ENCODE peak calls at places on chromosome 6, in four cellular contexts. Z, E, M and C are unnamed samples.
A peak's percentile ranks its signal among the peaks of the same experiment; 100 is the strongest.

GRCh38 chr6:64895945-64896344 is 811.1 kb downstream of the EYS start:
- DNase-seq in Z (no peak), E (no peak), M (no peak), C (no peak)

GRCh38 chr6:130517444-130517931 is 151.7 kb downstream of the TMEM200A start:
- DNase-seq in Z (peak; percentile 49), E (no peak), M (no peak), C (peak; percentile 42)

GRCh38 chr6:44800171-44800671 is 412.7 kb downstream of the CDC5L start:
- DNase-seq in Z (no peak), E (peak; percentile 23), M (peak; percentile 86), C (no peak)

GRCh38 chr6:14765106-14765505 is 480.8 kb upstream of the JARID2 start:
- DNase-seq in Z (no peak), E (no peak), M (peak; percentile 13), C (no peak)

GRCh38 chr6:114008331-114008730 is 37.4 kb upstream of the HDAC2 start:
- DNase-seq in Z (no peak), E (no peak), M (no peak), C (no peak)

GRCh38 chr6:113009682-113010081 is 662.6 kb downstream of the RFPL4B start:
- DNase-seq in Z (no peak), E (no peak), M (peak; percentile 46), C (no peak)

GRCh38 chr6:2734517-2735076 is 16.1 kb downstream of the MYLK4 start:
- DNase-seq in Z (no peak), E (no peak), M (peak; percentile 29), C (no peak)

GRCh38 chr6:24936641-24937317 is 1.0 kb upstream of the RIPOR2 start:
- DNase-seq in Z (peak; percentile 72), E (no peak), M (no peak), C (peak; percentile 69)

GRCh38 chr6:80969439-80969838 is 783.0 kb downstream of the TENT5A start:
- DNase-seq in Z (no peak), E (no peak), M (no peak), C (no peak)

GRCh38 chr6:3137057-3137777 is 18.7 kb downstream of the BPHL start:
- DNase-seq in Z (no peak), E (no peak), M (no peak), C (no peak)

GRCh38 chr6:24431045-24431451 is 28.3 kb downstream of the MRS2 start:
- DNase-seq in Z (peak; percentile 33), E (peak; percentile 28), M (peak; percentile 61), C (peak; percentile 39)

GRCh38 chr6:106858653-106859092 is 115.9 kb downstream of the CD24 start:
- DNase-seq in Z (no peak), E (no peak), M (no peak), C (no peak)

GRCh38 chr6:53956068-53956711 is 155.1 kb upstream of the MLIP start:
- DNase-seq in Z (peak; percentile 38), E (peak; percentile 81), M (peak; percentile 77), C (peak; percentile 55)

GRCh38 chr6:18154507-18155272 is at the start of gene TPMT:
- DNase-seq in Z (no peak), E (peak; percentile 97), M (no peak), C (no peak)

GRCh38 chr6:18264338-18265098 is at the start of gene DEK:
- DNase-seq in Z (peak; percentile 89), E (peak; percentile 95), M (peak; percentile 87), C (peak; percentile 80)

GRCh38 chr6:24113891-24114290 is 12.1 kb upstream of the NRSN1 start:
- DNase-seq in Z (no peak), E (no peak), M (no peak), C (no peak)

GRCh38 chr6:148771896-148772554 is 25.2 kb downstream of the UST start:
- DNase-seq in Z (no peak), E (no peak), M (no peak), C (no peak)

GRCh38 chr6:138757131-138757530 is 16.4 kb upstream of the CCDC28A start:
- DNase-seq in Z (no peak), E (no peak), M (peak; percentile 75), C (no peak)

GRCh38 chr6:31495580-31495979 is 2.4 kb upstream of the MICB start:
- DNase-seq in Z (no peak), E (no peak), M (peak; percentile 54), C (no peak)

GRCh38 chr6:133834472-133835170 is 54.3 kb upstream of the TCF21 start:
- DNase-seq in Z (no peak), E (no peak), M (no peak), C (no peak)

GRCh38 chr6:133833905-133834304 is 55.0 kb upstream of the TCF21 start:
- DNase-seq in Z (no peak), E (no peak), M (peak; percentile 75), C (no peak)

GRCh38 chr6:133837801-133838349 is 51.0 kb upstream of the TCF21 start:
- DNase-seq in Z (peak; percentile 50), E (peak; percentile 80), M (peak; percentile 44), C (peak; percentile 58)

GRCh38 chr6:133835901-133836300 is 53.0 kb upstream of the TCF21 start:
- DNase-seq in Z (no peak), E (no peak), M (peak; percentile 47), C (no peak)
- TF ChIP-seq CTCF in Z (no peak), E (no peak), M (peak; percentile 21), C (no peak)

GRCh38 chr6:123332070-123332469 is 304.7 kb downstream of the TRDN start:
- DNase-seq in Z (no peak), E (no peak), M (no peak), C (no peak)

GRCh38 chr6:123323419-123324329 is 313.1 kb downstream of the TRDN start:
- DNase-seq in Z (no peak), E (no peak), M (peak; percentile 16), C (no peak)

GRCh38 chr6:123333000-123333756 is 303.6 kb downstream of the TRDN start:
- DNase-seq in Z (no peak), E (no peak), M (no peak), C (no peak)

GRCh38 chr6:123329337-123329736 is 307.4 kb downstream of the TRDN start:
- DNase-seq in Z (no peak), E (no peak), M (no peak), C (no peak)
- TF ChIP-seq CTCF in Z (no peak), E (peak; percentile 28), M (no peak), C (no peak)

GRCh38 chr6:155974359-155974758 is 518.7 kb upstream of the NOX3 start:
- DNase-seq in Z (no peak), E (no peak), M (no peak), C (no peak)

GRCh38 chr6:155980014-155980413 is 524.4 kb upstream of the NOX3 start:
- DNase-seq in Z (no peak), E (no peak), M (no peak), C (no peak)

GRCh38 chr6:155980680-155981079 is 525.0 kb upstream of the NOX3 start:
- DNase-seq in Z (no peak), E (no peak), M (no peak), C (no peak)

GRCh38 chr6:155970878-155971702 is 515.5 kb upstream of the NOX3 start:
- DNase-seq in Z (no peak), E (no peak), M (no peak), C (no peak)

GRCh38 chr6:155974967-155975366 is 519.3 kb upstream of the NOX3 start:
- DNase-seq in Z (no peak), E (peak; percentile 65), M (no peak), C (no peak)
- TF ChIP-seq CTCF in Z (no peak), E (no peak), M (no peak), C (no peak)

GRCh38 chr6:121305957-121306607 is 28.2 kb downstream of the TBC1D32 start:
- DNase-seq in Z (peak; percentile 21), E (peak; percentile 50), M (peak; percentile 62), C (peak; percentile 28)
- TF ChIP-seq CTCF in Z (peak; percentile 6), E (peak; percentile 72), M (peak; percentile 57), C (peak; percentile 69)

DNA sequence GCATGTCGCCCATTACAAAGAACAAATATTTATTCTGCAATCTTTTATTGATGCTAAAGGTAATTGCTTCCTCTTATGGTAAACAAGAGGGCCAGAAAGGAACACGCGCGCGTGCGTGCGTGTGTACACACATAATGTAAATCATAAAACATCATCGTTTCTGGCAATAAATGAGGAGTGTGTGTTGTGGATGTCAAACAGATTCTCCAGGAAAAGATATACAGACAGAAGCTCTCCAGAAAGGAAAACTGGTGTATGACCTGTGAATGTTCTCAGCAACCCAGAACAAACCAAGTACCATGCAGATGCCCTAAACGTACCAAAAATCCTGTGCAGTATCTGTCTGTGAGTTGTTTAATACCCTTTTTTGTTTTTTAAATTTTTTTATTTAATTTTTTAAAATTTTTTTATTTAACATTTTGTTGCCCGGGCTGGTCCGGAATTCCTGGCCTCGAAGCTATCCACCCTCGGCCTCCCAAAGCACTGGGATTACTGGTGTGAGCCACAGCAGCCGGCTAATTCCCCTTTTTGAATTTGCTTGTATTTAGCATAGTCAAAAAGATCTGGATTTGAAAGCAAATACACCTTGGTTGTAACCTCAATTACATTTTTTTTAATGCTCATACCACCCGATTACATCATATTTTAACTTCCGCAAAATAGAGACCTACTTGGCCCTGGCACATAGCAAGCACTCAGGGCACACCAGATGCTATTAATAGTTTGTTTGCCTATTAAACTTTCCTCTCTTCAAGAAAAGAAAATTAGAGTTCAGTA is 910 bp upstream of the NUDT3 start:
- DNase-seq in Z (peak; percentile 42), E (no peak), M (no peak), C (no peak)
- TF ChIP-seq CTCF in Z (no peak), E (no peak), M (no peak), C (no peak)

GRCh38 chr6:128487055-128487454 is 33.3 kb downstream of the PTPRK start:
- DNase-seq in Z (no peak), E (no peak), M (no peak), C (no peak)
- TF ChIP-seq CTCF in Z (no peak), E (peak; percentile 35), M (peak; percentile 28), C (no peak)

GRCh38 chr6:152775441-152775840 is 24.8 kb downstream of the VIP start:
- DNase-seq in Z (no peak), E (no peak), M (no peak), C (no peak)

GRCh38 chr6:152769993-152770392 is 19.4 kb downstream of the VIP start:
- DNase-seq in Z (no peak), E (no peak), M (no peak), C (no peak)

GRCh38 chr6:152776833-152777232 is 26.2 kb downstream of the VIP start:
- DNase-seq in Z (no peak), E (no peak), M (no peak), C (no peak)

GRCh38 chr6:152769159-152769558 is 18.6 kb downstream of the VIP start:
- DNase-seq in Z (no peak), E (no peak), M (peak; percentile 27), C (no peak)

GRCh38 chr6:152771061-152771687 is 20.6 kb downstream of the VIP start:
- DNase-seq in Z (no peak), E (no peak), M (no peak), C (no peak)
- TF ChIP-seq CTCF in Z (no peak), E (no peak), M (no peak), C (no peak)

GRCh38 chr6:155384343-155384742 is 70.1 kb upstream of the TFB1M start:
- DNase-seq in Z (no peak), E (no peak), M (no peak), C (no peak)

GRCh38 chr6:155378284-155378683 is 64.0 kb upstream of the TFB1M start:
- DNase-seq in Z (peak; percentile 24), E (no peak), M (no peak), C (peak; percentile 16)

GRCh38 chr6:155381856-155382690 is 67.8 kb upstream of the TFB1M start:
- DNase-seq in Z (no peak), E (no peak), M (peak; percentile 56), C (no peak)

GRCh38 chr6:155378724-155379123 is 64.4 kb upstream of the TFB1M start:
- DNase-seq in Z (no peak), E (no peak), M (no peak), C (no peak)

GRCh38 chr6:155380666-155381332 is 66.5 kb upstream of the TFB1M start:
- DNase-seq in Z (no peak), E (no peak), M (no peak), C (no peak)
- TF ChIP-seq CTCF in Z (no peak), E (no peak), M (no peak), C (no peak)